ENCODE peak calls at places on chromosomes 12 and 14, in nine cellular contexts. O, X, N, I, F, M, W, L and Q are unnamed samples.

GRCh38 chr14:103801459-103801858 is 45.9 kb downstream of the PPP1R13B start:
- DNase-seq in O (peak; percentile 71), X (peak; percentile 29), N (no peak), I (peak; percentile 95), F (no peak), M (no peak), W (no peak), L (no peak), Q (no peak)

GRCh38 chr12:82904219-82904795 is 217.6 kb downstream of the TMTC2 start:
- DNase-seq in O (no peak), X (no peak), N (no peak), I (peak; percentile 7), F (no peak), M (no peak), W (no peak), L (no peak), Q (no peak)

GRCh38 chr14:97336179-97336578 is 539.0 kb downstream of the VRK1 start:
- DNase-seq in O (no peak), X (no peak), N (no peak), I (no peak), F (no peak), M (no peak), W (no peak), L (no peak), Q (no peak)

GRCh38 chr14:83733670-83734069 is 1796.3 kb upstream of the FLRT2 start:
- DNase-seq in O (no peak), X (peak; percentile 52), N (no peak), I (no peak), F (no peak), M (no peak), W (no peak), L (no peak), Q (no peak)

GRCh38 chr14:98130691-98131090 is 1141.3 kb downstream of the BCL11B start:
- DNase-seq in O (no peak), X (no peak), N (no peak), I (peak; percentile 67), F (no peak), M (no peak), W (no peak), L (no peak), Q (no peak)

GRCh38 chr12:1234073-1234472 is 243.1 kb downstream of the ERC1 start:
- DNase-seq in O (peak; percentile 58), X (no peak), N (no peak), I (no peak), F (no peak), M (no peak), W (no peak), L (no peak), Q (no peak)

GRCh38 chr12:25529738-25530137 is 23.3 kb downstream of the LMNTD1 start:
- DNase-seq in O (peak; percentile 57), X (no peak), N (no peak), I (peak; percentile 53), F (no peak), M (no peak), W (no peak), L (no peak), Q (no peak)

GRCh38 chr12:46549527-46550265 is 177.1 kb upstream of the SLC38A2 start:
- DNase-seq in O (peak; percentile 94), X (no peak), N (no peak), I (peak; percentile 96), F (no peak), M (no peak), W (no peak), L (no peak), Q (no peak)

GRCh38 chr12:12141000-12141399 is 70.3 kb downstream of the BCL2L14 start:
- DNase-seq in O (no peak), X (no peak), N (no peak), I (no peak), F (no peak), M (no peak), W (no peak), L (no peak), Q (no peak)

GRCh38 chr12:96710127-96710745 is 196.8 kb upstream of the NEDD1 start:
- DNase-seq in O (no peak), X (peak; percentile 67), N (no peak), I (no peak), F (no peak), M (no peak), W (no peak), L (no peak), Q (no peak)

GRCh38 chr12:124998705-124999104 is 5.3 kb downstream of the BRI3BP start:
- DNase-seq in O (no peak), X (no peak), N (no peak), I (no peak), F (no peak), M (no peak), W (no peak), L (no peak), Q (no peak)

GRCh38 chr12:76688001-76688400 is 75.9 kb upstream of the ZDHHC17 start:
- DNase-seq in O (peak; percentile 72), X (no peak), N (no peak), I (no peak), F (no peak), M (no peak), W (no peak), L (no peak), Q (no peak)

GRCh38 chr12:10829994-10830393 is 3.8 kb upstream of the TAS2R10 start:
- DNase-seq in O (peak; percentile 43), X (no peak), N (no peak), I (no peak), F (no peak), M (no peak), W (no peak), L (no peak), Q (no peak)

GRCh38 chr12:15778126-15778525 is 11.1 kb downstream of the EPS8 start:
- DNase-seq in O (no peak), X (no peak), N (no peak), I (no peak), F (no peak), M (no peak), W (no peak), L (no peak), Q (no peak)

GRCh38 chr14:102087762-102088011 is 843 bp upstream of the HSP90AA1 start:
- DNase-seq in O (no peak), X (peak; percentile 52), N (no peak), I (no peak), F (no peak), M (no peak), W (no peak), L (no peak), Q (no peak)

GRCh38 chr12:11695321-11695720 is 45.8 kb downstream of the ETV6 start:
- DNase-seq in O (no peak), X (no peak), N (no peak), I (peak; percentile 7), F (no peak), M (no peak), W (no peak), L (no peak), Q (no peak)

GRCh38 chr14:104694991-104695659 is 5.7 kb downstream of the INF2 start:
- DNase-seq in O (no peak), X (no peak), N (no peak), I (peak; percentile 57), F (no peak), M (peak; percentile 23), W (no peak), L (no peak), Q (peak; percentile 41)

GRCh38 chr12:65195387-65196055 is 26.1 kb downstream of the LEMD3 start:
- DNase-seq in O (no peak), X (peak; percentile 38), N (no peak), I (no peak), F (no peak), M (no peak), W (no peak), L (no peak), Q (no peak)

GRCh38 chr14:22147716-22148115 is 441.3 kb downstream of the DAD1 start:
- DNase-seq in O (no peak), X (peak; percentile 16), N (no peak), I (no peak), F (no peak), M (no peak), W (no peak), L (no peak), Q (no peak)
- TF ChIP-seq CTCF in O (no peak), X (no peak), N (no peak), I (peak; percentile 53), F (no peak), M (peak; percentile 14), W (no peak), L (no peak), Q (no peak)

GRCh38 chr14:68654471-68654941 is 138.4 kb downstream of the ZFP36L1 start:
- DNase-seq in O (no peak), X (no peak), N (no peak), I (no peak), F (no peak), M (no peak), W (no peak), L (no peak), Q (no peak)

GRCh38 chr14:68655021-68655811 is 137.7 kb downstream of the ZFP36L1 start:
- DNase-seq in O (no peak), X (no peak), N (no peak), I (no peak), F (no peak), M (no peak), W (no peak), L (no peak), Q (no peak)

GRCh38 chr14:68656452-68656851 is 136.4 kb downstream of the ZFP36L1 start:
- DNase-seq in O (no peak), X (no peak), N (no peak), I (no peak), F (no peak), M (no peak), W (no peak), L (no peak), Q (no peak)

GRCh38 chr14:68657300-68658028 is 135.4 kb downstream of the ZFP36L1 start:
- DNase-seq in O (no peak), X (no peak), N (no peak), I (no peak), F (no peak), M (no peak), W (no peak), L (no peak), Q (no peak)

DNA sequence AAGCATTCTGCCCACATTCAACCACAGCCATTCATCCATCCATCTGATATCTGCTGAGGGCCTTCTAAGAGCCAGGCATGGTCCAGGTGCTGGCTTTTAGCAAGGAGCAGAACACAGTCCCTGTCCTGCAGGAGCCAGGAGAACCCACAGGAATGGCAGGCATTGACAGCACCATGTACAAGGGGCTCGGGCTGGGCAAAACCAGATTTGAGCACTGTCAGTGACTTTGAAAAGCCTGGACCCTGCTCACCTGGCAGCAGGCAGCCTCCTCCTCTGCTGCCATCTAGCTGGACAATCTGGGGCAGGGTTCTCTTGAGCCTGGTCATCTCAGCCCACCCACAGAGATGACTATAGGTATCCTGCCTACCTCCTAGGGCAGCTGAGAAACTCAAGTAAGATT is 136.9 kb downstream of the ZFP36L1 start:
- DNase-seq in O (no peak), X (no peak), N (no peak), I (no peak), F (no peak), M (no peak), W (no peak), L (no peak), Q (no peak)
- TF ChIP-seq CTCF in O (peak; percentile 26), X (peak; percentile 54), N (peak; percentile 48), I (peak; percentile 33), F (no peak), M (no peak), W (no peak), L (no peak), Q (no peak)

GRCh38 chr14:45426685-45427282 is 173.8 kb upstream of the MIS18BP1 start:
- DNase-seq in O (peak; percentile 65), X (peak; percentile 93), N (no peak), I (peak; percentile 43), F (no peak), M (no peak), W (no peak), L (peak; percentile 43), Q (no peak)
- TF ChIP-seq CTCF in O (peak; percentile 62), X (peak; percentile 69), N (peak; percentile 67), I (peak; percentile 78), F (peak; percentile 85), M (peak; percentile 50), W (peak; percentile 85), L (peak; percentile 30), Q (peak; percentile 85)

GRCh38 chr12:48286665-48287064 is 64.1 kb downstream of the ZNF641 start:
- DNase-seq in O (peak; percentile 52), X (peak; percentile 72), N (no peak), I (no peak), F (no peak), M (no peak), W (peak; percentile 10), L (no peak), Q (peak; percentile 12)
- TF ChIP-seq CTCF in O (peak; percentile 76), X (peak; percentile 80), N (peak; percentile 44), I (peak; percentile 46), F (no peak), M (no peak), W (peak; percentile 50), L (no peak), Q (no peak)